ENCODE peak calls at places on chromosomes 12 and 14, in ten cellular contexts. C is SK-N-SH; G is neural crest cell; F is osteocyte; Q is Caco-2; Z is GM20000; L is CD8-positive, alpha-beta T cell; X is uterus; W is fibroblast of the aortic adventitia; D is pancreas. I is an unnamed sample.

GRCh38 chr12:61357496-61357895 is 902.7 kb upstream of the USP15 start:
- DNase-seq in D (no peak), F (no peak), C (no peak), G (no peak), Q (no peak), L (no peak), W (no peak), Z (no peak), X (no peak), I (no peak)

GRCh38 chr12:10559241-10559640 is 53.6 kb downstream of the EIF2S3B start:
- DNase-seq in W (no peak), F (no peak), G (no peak), L (peak; percentile 79), Q (no peak), Z (no peak), X (no peak), D (no peak), C (no peak), I (no peak)

GRCh38 chr14:36067428-36068187 is 108.9 kb downstream of the PTCSC3 start:
- DNase-seq in W (no peak), L (no peak), F (no peak), X (no peak), G (no peak), D (no peak), C (no peak), Z (no peak), Q (no peak), I (no peak)

GRCh38 chr14:105026789-105027563 is 6.1 kb upstream of the CDCA4 start:
- DNase-seq in W (peak; percentile 52), Q (no peak), G (no peak), F (no peak), D (no peak), Z (peak; percentile 52), C (no peak), L (no peak), X (no peak), I (no peak)

GRCh38 chr12:57793920-57794319 is 11.3 kb downstream of the TSFM start:
- DNase-seq in D (no peak), L (no peak), Z (no peak), W (peak; percentile 95), Q (no peak), F (no peak), X (no peak), G (no peak), C (no peak), I (no peak)

GRCh38 chr12:63989301-63989845 is 144.9 kb downstream of the SRGAP1 start:
- DNase-seq in G (no peak), F (no peak), W (peak; percentile 65), Z (no peak), Q (no peak), L (no peak), D (no peak), X (peak; percentile 31), C (no peak), I (no peak)

GRCh38 chr12:75289678-75290200 is 40.4 kb downstream of the CAPS2 start:
- DNase-seq in L (no peak), C (no peak), D (no peak), Z (no peak), Q (no peak), W (peak; percentile 59), X (no peak), F (no peak), G (no peak), I (no peak)

GRCh38 chr14:100025111-100025510 is 40.1 kb upstream of the EVL start:
- DNase-seq in L (no peak), Q (peak; percentile 79), D (no peak), W (peak; percentile 36), G (no peak), F (no peak), C (peak; percentile 56), Z (peak; percentile 52), X (no peak), I (no peak)

GRCh38 chr12:124100572-124101178 is 127.7 kb downstream of the ZNF664 start:
- DNase-seq in D (no peak), G (no peak), W (no peak), X (no peak), Q (no peak), C (no peak), L (no peak), F (no peak), Z (no peak), I (no peak)

GRCh38 chr12:40105515-40106201 is at the start of gene SLC2A13:
- DNase-seq in G (peak; percentile 56), C (peak; percentile 97), W (peak; percentile 56), X (peak; percentile 77), F (peak; percentile 88), Q (peak; percentile 85), D (peak; percentile 85), Z (peak; percentile 91), L (peak; percentile 85), I (peak; percentile 80)

GRCh38 chr12:2833327-2833726 is 1.5 kb downstream of the NRIP2 start:
- DNase-seq in X (no peak), C (no peak), L (no peak), W (no peak), F (no peak), Z (no peak), G (no peak), D (no peak), Q (no peak), I (no peak)

GRCh38 chr14:90301580-90302181 is 30.1 kb downstream of the NRDE2 start:
- DNase-seq in G (no peak), X (no peak), L (no peak), D (no peak), F (no peak), C (peak; percentile 51), Z (peak; percentile 34), W (peak; percentile 82), Q (peak; percentile 11), I (no peak)

GRCh38 chr12:91973813-91974212 is 171.8 kb downstream of the BTG1 start:
- DNase-seq in W (no peak), X (no peak), D (no peak), Q (no peak), G (no peak), Z (no peak), F (no peak), L (no peak), C (no peak), I (no peak)

GRCh38 chr12:64968989-64969819 is 144.8 kb downstream of the TBC1D30 start:
- DNase-seq in C (no peak), W (peak; percentile 36), Z (no peak), D (no peak), F (no peak), X (no peak), L (no peak), Q (no peak), G (no peak), I (no peak)

GRCh38 chr12:133130808-133131128 is 341 bp downstream of the ZNF10 start:
- DNase-seq in Z (peak; percentile 16), C (peak; percentile 19), L (no peak), W (peak; percentile 20), F (no peak), Q (no peak), D (peak; percentile 42), G (no peak), X (no peak), I (no peak)

GRCh38 chr14:68396411-68396930 is 396.4 kb downstream of the ZFP36L1 start:
- DNase-seq in X (no peak), Q (no peak), F (no peak), Z (no peak), W (peak; percentile 79), L (no peak), C (no peak), D (no peak), G (no peak), I (no peak)

GRCh38 chr12:24777359-24777758 is 171.5 kb downstream of the BCAT1 start:
- DNase-seq in W (no peak), D (no peak), G (no peak), C (no peak), Z (no peak), Q (no peak), X (no peak), L (no peak), F (no peak), I (no peak)
- TF ChIP-seq CTCF in W (no peak), D (no peak), G (no peak), C (no peak), Z (no peak), Q (no peak), X (no peak), L (no peak), F (no peak), I (no peak)

GRCh38 chr14:96698846-96699543 is 98.2 kb upstream of the VRK1 start:
- DNase-seq in W (no peak), D (no peak), C (no peak), L (no peak), G (no peak), X (no peak), Q (no peak), F (no peak), Z (peak; percentile 52), I (no peak)
- TF ChIP-seq CTCF in W (no peak), D (no peak), C (no peak), L (no peak), G (no peak), X (no peak), Q (no peak), F (no peak), Z (peak; percentile 38), I (peak; percentile 23)

GRCh38 chr12:111673503-111673902 is 12.3 kb downstream of the BRAP start:
- DNase-seq in W (peak; percentile 58), L (no peak), C (peak; percentile 37), Z (no peak), X (no peak), G (no peak), D (no peak), Q (peak; percentile 15), F (no peak), I (no peak)
- TF ChIP-seq CTCF in W (peak; percentile 64), L (no peak), C (peak; percentile 61), Z (peak; percentile 19), X (no peak), G (peak; percentile 54), D (no peak), Q (peak; percentile 48), F (peak; percentile 58), I (peak; percentile 71)

GRCh38 chr14:103296987-103297386 is 37.0 kb upstream of the EIF5 start:
- DNase-seq in X (no peak), Q (peak; percentile 24), C (peak; percentile 32), Z (no peak), G (no peak), F (no peak), W (no peak), D (no peak), L (peak; percentile 19), I (no peak)
- TF ChIP-seq CTCF in X (no peak), Q (peak; percentile 33), C (no peak), Z (no peak), G (peak; percentile 34), F (no peak), W (peak; percentile 2), D (no peak), L (no peak), I (peak; percentile 55)

DNA sequence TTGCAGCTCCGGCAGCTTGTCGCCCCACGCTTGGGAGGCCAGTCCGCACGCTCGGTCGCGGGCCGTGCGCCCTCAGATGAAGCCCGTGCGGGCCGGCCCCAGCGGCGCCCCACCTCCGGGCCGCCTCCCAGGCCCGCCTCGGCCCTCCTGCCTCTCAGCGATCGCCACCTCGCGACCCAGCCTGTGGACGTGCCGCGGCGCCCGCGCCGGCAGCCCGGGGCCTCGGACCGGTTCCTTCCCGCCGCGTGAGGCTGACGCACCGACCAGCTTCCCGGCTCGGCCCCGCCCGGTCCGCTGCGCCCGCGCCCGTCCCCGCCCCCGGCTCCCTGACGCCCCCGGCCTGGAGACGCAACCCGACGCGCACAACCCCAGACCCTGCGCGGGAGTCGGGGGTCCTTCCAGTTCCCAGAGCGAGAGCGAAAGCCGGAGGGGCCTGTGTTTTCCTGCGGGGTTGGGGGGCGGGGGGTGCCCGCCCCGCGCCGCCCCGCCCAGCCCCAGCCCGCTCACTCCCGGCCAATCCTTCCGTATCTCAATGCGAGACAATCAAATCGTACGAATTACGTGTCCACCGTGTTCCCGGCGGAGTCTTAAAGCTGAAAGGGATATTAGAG is at the start of gene ERO1A:
- DNase-seq in W (peak; percentile 82), X (peak; percentile 81), Z (peak; percentile 88), Q (peak; percentile 90), L (peak; percentile 75), C (peak; percentile 90), F (peak; percentile 90), G (peak; percentile 61), D (peak; percentile 87), I (peak; percentile 81)
- TF ChIP-seq CTCF in W (no peak), X (no peak), Z (no peak), Q (no peak), L (no peak), C (no peak), F (peak; percentile 22), G (no peak), D (no peak), I (no peak)